ENCODE peak calls at places on chromosomes 5 and 9, in seven cellular contexts. R is neural progenitor cell, N is GM23248, F is mammary epithelial cell, A is K562, C is fibroblast of lung, P is PC-3. S is an unnamed sample.

GRCh38 chr9:89661956-89662717 is 57.3 kb downstream of the GADD45G start:
- DNase-seq in R (peak; percentile 91), C (peak; percentile 96), F (peak; percentile 85), P (peak; percentile 38), N (peak; percentile 68), A (peak; percentile 60), S (no peak)

GRCh38 chr5:94613583-94613982 is 4.8 kb downstream of the KIAA0825 start:
- DNase-seq in F (peak; percentile 17), C (peak; percentile 1), A (peak; percentile 39), N (peak; percentile 20), P (peak; percentile 16), R (peak; percentile 54), S (no peak)

GRCh38 chr9:18330736-18331335 is 143.1 kb upstream of the ADAMTSL1 start:
- DNase-seq in F (peak; percentile 45), A (no peak), R (peak; percentile 19), N (no peak), P (no peak), C (no peak), S (no peak)

GRCh38 chr9:10146517-10147331 is 466.1 kb downstream of the PTPRD start:
- DNase-seq in P (no peak), A (no peak), N (no peak), R (no peak), C (no peak), F (no peak), S (no peak)

GRCh38 chr5:102958481-102959011 is 161.4 kb downstream of the GIN1 start:
- DNase-seq in A (no peak), C (peak; percentile 65), N (peak; percentile 77), P (peak; percentile 66), R (no peak), F (peak; percentile 16), S (no peak)

GRCh38 chr5:162323471-162323870 is 255.9 kb downstream of the GABRG2 start:
- DNase-seq in R (no peak), P (peak; percentile 54), C (no peak), N (no peak), A (no peak), F (no peak), S (no peak)

GRCh38 chr9:135343733-135344522 is 135.7 kb upstream of the PPP1R26 start:
- DNase-seq in N (peak; percentile 57), P (peak; percentile 33), F (peak; percentile 9), R (peak; percentile 90), C (peak; percentile 4), A (peak; percentile 81), S (no peak)

GRCh38 chr9:93079371-93079770 is 16.6 kb upstream of the CARD19 start:
- DNase-seq in C (no peak), R (no peak), P (no peak), A (no peak), N (no peak), F (no peak), S (no peak)

GRCh38 chr5:168314735-168315411 is 23.4 kb downstream of the WWC1 start:
- DNase-seq in R (no peak), C (peak; percentile 97), A (no peak), P (peak; percentile 95), F (peak; percentile 93), N (peak; percentile 94), S (peak; percentile 95)

GRCh38 chr9:18666987-18667772 is 193.2 kb downstream of the ADAMTSL1 start:
- DNase-seq in R (no peak), A (no peak), N (peak; percentile 24), F (peak; percentile 56), P (peak; percentile 55), C (peak; percentile 59), S (no peak)

GRCh38 chr5:6633469-6634326 is 458 bp downstream of the SRD5A1 start:
- DNase-seq in A (no peak), N (peak; percentile 80), P (peak; percentile 50), C (no peak), F (peak; percentile 19), R (peak; percentile 79), S (no peak)

GRCh38 chr5:115377468-115378217 is 81.2 kb upstream of the CCDC112 start:
- DNase-seq in R (no peak), C (peak; percentile 93), P (peak; percentile 86), F (peak; percentile 66), N (peak; percentile 94), A (no peak), S (no peak)

GRCh38 chr5:180639743-180640300 is 9.6 kb downstream of the FLT4 start:
- DNase-seq in R (no peak), P (no peak), F (no peak), N (no peak), C (no peak), A (no peak), S (no peak)

GRCh38 chr9:26054600-26055516 is 376.6 kb upstream of the TUSC1 start:
- DNase-seq in F (no peak), N (peak; percentile 26), P (peak; percentile 50), A (no peak), C (peak; percentile 41), R (no peak), S (no peak)

GRCh38 chr9:113873446-113873845 is 2.7 kb upstream of the ZNF618 start:
- DNase-seq in N (no peak), P (no peak), R (no peak), F (no peak), C (no peak), A (no peak), S (no peak)

GRCh38 chr5:89471115-89471514 is 588.1 kb upstream of the MEF2C start:
- DNase-seq in C (no peak), A (no peak), N (no peak), F (no peak), R (no peak), P (no peak), S (no peak)
- H3K4me2 ChIP-seq in C (no peak overlapping the region), A (no peak overlapping the region), N (no peak overlapping the region), F (no peak overlapping the region), R (no peak overlapping the region), P (no peak overlapping the region), S (no peak overlapping the region)

DNA sequence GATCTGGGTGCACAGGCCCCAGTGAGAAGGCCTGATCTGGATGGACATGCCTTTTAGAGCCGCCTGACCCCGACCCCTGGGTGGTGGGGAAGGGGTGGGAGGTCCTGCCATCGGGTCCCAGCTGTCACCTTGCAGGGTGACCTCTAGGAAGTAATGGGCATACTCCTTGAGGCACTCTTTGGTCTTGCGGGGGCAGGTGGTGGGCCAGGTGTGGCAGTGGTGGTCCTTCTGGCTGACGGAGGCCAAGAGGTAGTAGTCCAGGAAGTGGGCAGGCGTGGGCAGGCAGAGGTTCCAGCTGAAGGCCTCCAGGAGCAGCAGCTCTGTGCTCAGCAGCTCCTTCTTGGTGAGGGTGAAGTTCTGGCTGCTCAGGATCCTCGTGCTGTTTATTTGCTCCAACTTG is 30.0 kb downstream of the FABP6 start:
- DNase-seq in C (no peak), R (no peak), P (no peak), A (no peak), N (no peak), F (no peak), S (no peak)
- H3K9ac ChIP-seq in C (no peak overlapping the region), R (no peak overlapping the region), P (no peak overlapping the region), A (no peak overlapping the region), N (no peak overlapping the region), F (no peak overlapping the region), S (no peak overlapping the region)

GRCh38 chr9:14316574-14317304 is 2.8 kb upstream of the NFIB start:
- DNase-seq in F (no peak), C (no peak), P (no peak), N (no peak), A (no peak), R (peak; percentile 14), S (no peak)

GRCh38 chr9:14314424-14314928 is 535 bp upstream of the NFIB start:
- DNase-seq in P (peak; percentile 82), A (peak; percentile 42), F (peak; percentile 94), R (peak; percentile 39), C (peak; percentile 97), N (peak; percentile 84), S (peak; percentile 75)

GRCh38 chr9:14315754-14316573 is 2.0 kb upstream of the NFIB start:
- DNase-seq in A (peak; percentile 8), N (peak; percentile 44), P (peak; percentile 40), C (peak; percentile 61), F (no peak), R (peak; percentile 49), S (no peak)

GRCh38 chr9:14313951-14314423 is at the start of gene NFIB:
- DNase-seq in P (peak; percentile 53), N (peak; percentile 77), A (peak; percentile 46), F (peak; percentile 49), R (peak; percentile 59), C (peak; percentile 60), S (no peak)

DNA sequence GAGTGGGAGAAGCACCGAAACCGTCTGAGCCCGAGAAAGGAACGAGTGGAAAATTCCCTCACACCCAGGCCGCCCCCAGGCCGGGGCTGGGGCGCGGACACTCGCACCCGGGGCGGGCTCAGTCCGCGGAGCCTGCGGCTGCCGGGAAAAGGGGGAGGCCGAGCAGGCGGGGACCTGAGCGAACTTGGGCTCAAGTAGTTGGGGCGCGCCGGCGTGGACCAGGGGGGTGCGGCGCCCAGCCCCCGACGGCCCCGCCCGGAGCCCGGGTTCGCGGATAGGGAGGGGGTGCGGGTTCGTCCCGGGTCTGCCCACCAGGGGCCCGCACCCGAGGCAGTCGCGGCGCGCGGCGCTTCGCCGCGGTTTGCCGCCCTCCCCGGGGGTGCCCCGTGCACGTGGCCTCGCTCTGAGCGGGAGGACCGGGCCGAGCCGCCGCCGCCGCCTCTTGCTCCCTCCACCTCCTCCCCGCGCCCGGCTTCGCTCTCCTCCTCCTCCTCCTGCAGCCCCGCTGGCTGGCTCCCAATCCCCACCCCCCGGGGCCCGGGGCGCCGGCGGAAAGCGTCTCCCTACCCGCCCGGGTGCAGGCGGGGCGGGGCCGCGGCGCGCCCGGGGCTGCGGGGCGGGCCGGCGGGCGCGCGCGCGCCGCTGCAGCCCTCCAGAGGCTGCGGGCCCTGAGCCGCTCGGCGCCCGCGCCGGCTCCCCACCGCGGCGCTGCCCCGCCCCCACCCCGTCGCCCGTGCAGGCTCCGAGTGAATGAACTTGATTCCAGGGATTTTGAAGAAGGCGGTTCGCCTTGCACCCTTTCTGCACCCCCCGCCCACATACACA is 1.2 kb upstream of the NFIB start:
- DNase-seq in N (peak; percentile 69), C (peak; percentile 90), P (peak; percentile 85), F (peak; percentile 85), R (peak; percentile 60), A (peak; percentile 77), S (no peak)
- TF ChIP-seq EZH2 in N (no peak), C (no peak), P (no peak), F (no peak), R (no peak), A (no peak), S (no peak)

DNA sequence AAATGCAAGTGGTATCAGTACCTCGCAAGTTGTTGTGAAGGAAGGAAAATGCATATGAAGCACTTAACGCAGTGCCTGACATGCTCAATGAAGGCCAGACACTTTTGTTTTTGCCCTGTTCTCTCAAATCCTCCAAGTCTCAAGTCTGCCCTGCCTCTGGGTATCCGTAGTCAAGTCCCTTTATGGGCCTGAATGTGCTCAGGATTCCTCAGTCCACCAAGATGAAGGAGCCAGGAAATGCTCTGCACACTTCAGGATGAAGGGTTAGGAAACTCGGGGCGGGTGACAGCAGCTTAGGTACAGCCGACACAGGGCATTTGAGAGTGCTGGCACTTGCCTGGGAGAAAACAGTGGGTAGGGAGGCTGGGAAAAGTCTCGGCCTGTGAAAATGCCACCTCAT is 1.4 kb downstream of the ECSCR start:
- DNase-seq in N (no peak), A (no peak), C (no peak), F (no peak), P (no peak), R (no peak), S (no peak)
- H3K4me2 ChIP-seq in N (no peak overlapping the region), A (no peak overlapping the region), C (no peak overlapping the region), F (no peak overlapping the region), P (no peak overlapping the region), R (no peak overlapping the region), S (no peak overlapping the region)